ENCODE peak calls at places on chromosomes 1 and 21, in four cellular contexts. One of them, this sample, is unnamed.

GRCh38 chr1:35748326-35748725 is 21.5 kb downstream of the CLSPN start:
- DNase-seq in right cardiac atrium: no peak
- DNase-seq in heart right ventricle: no peak
- DNase-seq in ovary: no peak
- DNase-seq in this sample: no peak

GRCh38 chr1:24119859-24120756 is 8.2 kb upstream of the MYOM3 start:
- DNase-seq in right cardiac atrium: peak; percentile 81
- DNase-seq in heart right ventricle: peak; percentile 60
- DNase-seq in ovary: no peak
- DNase-seq in this sample: no peak

GRCh38 chr21:37220433-37220980 is 46.6 kb downstream of the VPS26C start:
- DNase-seq in right cardiac atrium: no peak
- DNase-seq in heart right ventricle: no peak
- DNase-seq in ovary: peak; percentile 38
- DNase-seq in this sample: no peak

GRCh38 chr1:92484472-92485373 is 2.0 kb downstream of the GFI1 start:
- DNase-seq in right cardiac atrium: peak; percentile 61
- DNase-seq in heart right ventricle: peak; percentile 23
- DNase-seq in ovary: peak; percentile 21
- DNase-seq in this sample: peak; percentile 8

GRCh38 chr1:100627018-100627716 is 89.2 kb downstream of the GPR88 start:
- DNase-seq in right cardiac atrium: no peak
- DNase-seq in heart right ventricle: no peak
- DNase-seq in ovary: no peak
- DNase-seq in this sample: no peak

GRCh38 chr1:208219659-208220282 is 24.4 kb downstream of the PLXNA2 start:
- DNase-seq in right cardiac atrium: peak; percentile 83
- DNase-seq in heart right ventricle: peak; percentile 69
- DNase-seq in ovary: peak; percentile 67
- DNase-seq in this sample: no peak

GRCh38 chr1:100265562-100265930 is 470 bp upstream of the RTCA start:
- DNase-seq in right cardiac atrium: no peak
- DNase-seq in heart right ventricle: no peak
- DNase-seq in ovary: no peak
- DNase-seq in this sample: no peak

GRCh38 chr1:11448375-11449085 is 30.4 kb upstream of the DISP3 start:
- DNase-seq in right cardiac atrium: no peak
- DNase-seq in heart right ventricle: no peak
- DNase-seq in ovary: no peak
- DNase-seq in this sample: no peak

GRCh38 chr1:48026275-48026674 is 29.1 kb upstream of the TRABD2B start:
- DNase-seq in right cardiac atrium: no peak
- DNase-seq in heart right ventricle: no peak
- DNase-seq in ovary: no peak
- DNase-seq in this sample: no peak

GRCh38 chr1:39167632-39168209 is 36.8 kb upstream of the MACF1 start:
- DNase-seq in right cardiac atrium: no peak
- DNase-seq in heart right ventricle: no peak
- DNase-seq in ovary: no peak
- DNase-seq in this sample: no peak

GRCh38 chr1:233112184-233113008 is 162.0 kb downstream of the NTPCR start:
- DNase-seq in right cardiac atrium: no peak
- DNase-seq in heart right ventricle: no peak
- DNase-seq in ovary: no peak
- DNase-seq in this sample: no peak

GRCh38 chr1:36652586-36652985 is 169.9 kb upstream of the CSF3R start:
- DNase-seq in right cardiac atrium: no peak
- DNase-seq in heart right ventricle: no peak
- DNase-seq in ovary: no peak
- DNase-seq in this sample: no peak

GRCh38 chr1:10728595-10729410 is 67.6 kb downstream of the CASZ1 start:
- DNase-seq in right cardiac atrium: no peak
- DNase-seq in heart right ventricle: no peak
- DNase-seq in ovary: no peak
- DNase-seq in this sample: no peak

GRCh38 chr21:41054206-41054605 is 113.8 kb upstream of the BACE2 start:
- DNase-seq in right cardiac atrium: no peak
- DNase-seq in heart right ventricle: no peak
- DNase-seq in ovary: no peak
- DNase-seq in this sample: no peak

GRCh38 chr21:42839271-42840231 is 39.8 kb downstream of the WDR4 start:
- DNase-seq in right cardiac atrium: peak; percentile 41
- DNase-seq in heart right ventricle: no peak
- DNase-seq in ovary: peak; percentile 11
- DNase-seq in this sample: no peak

GRCh38 chr1:207698822-207699483 is 52.9 kb upstream of the CD46 start:
- DNase-seq in right cardiac atrium: no peak
- DNase-seq in heart right ventricle: peak; percentile 31
- DNase-seq in ovary: peak; percentile 19
- DNase-seq in this sample: peak; percentile 58

GRCh38 chr1:208027861-208028260 is 116.9 kb upstream of the CD34 start:
- DNase-seq in right cardiac atrium: no peak
- DNase-seq in heart right ventricle: no peak
- DNase-seq in ovary: no peak
- DNase-seq in this sample: no peak

GRCh38 chr1:184272178-184272866 is 114.5 kb upstream of the C1orf21 start:
- DNase-seq in right cardiac atrium: no peak
- DNase-seq in heart right ventricle: no peak
- DNase-seq in ovary: no peak
- DNase-seq in this sample: no peak

GRCh38 chr1:119968068-119968492 is 71.8 kb upstream of the ADAM30 start:
- DNase-seq in right cardiac atrium: peak; percentile 66
- DNase-seq in heart right ventricle: peak; percentile 39
- DNase-seq in ovary: no peak
- DNase-seq in this sample: peak; percentile 65

GRCh38 chr1:245599413-245600174 is 444.8 kb downstream of the KIF26B start:
- DNase-seq in right cardiac atrium: peak; percentile 66
- DNase-seq in heart right ventricle: peak; percentile 22
- DNase-seq in ovary: no peak
- DNase-seq in this sample: no peak

GRCh38 chr1:6263716-6264115 is 2.8 kb upstream of the GPR153 start:
- DNase-seq in right cardiac atrium: no peak
- DNase-seq in heart right ventricle: no peak
- DNase-seq in ovary: no peak
- DNase-seq in this sample: no peak

GRCh38 chr1:58324551-58324950 is 222.0 kb downstream of the OMA1 start:
- DNase-seq in right cardiac atrium: no peak
- DNase-seq in heart right ventricle: no peak
- DNase-seq in ovary: no peak
- DNase-seq in this sample: no peak

GRCh38 chr1:91796390-91796654 is 89.6 kb downstream of the TGFBR3 start:
- DNase-seq in right cardiac atrium: no peak
- DNase-seq in heart right ventricle: no peak
- DNase-seq in ovary: no peak
- DNase-seq in this sample: no peak

GRCh38 chr1:90925928-90926869 is 95.6 kb downstream of the ZNF644 start:
- DNase-seq in right cardiac atrium: no peak
- DNase-seq in heart right ventricle: no peak
- DNase-seq in ovary: no peak
- DNase-seq in this sample: no peak

GRCh38 chr21:34636961-34637360 is 22.0 kb upstream of the RCAN1 start:
- DNase-seq in right cardiac atrium: no peak
- DNase-seq in heart right ventricle: no peak
- DNase-seq in ovary: no peak
- DNase-seq in this sample: no peak

GRCh38 chr1:205172729-205173366 is 38.7 kb downstream of the DSTYK start:
- DNase-seq in right cardiac atrium: no peak
- DNase-seq in heart right ventricle: no peak
- DNase-seq in ovary: no peak
- DNase-seq in this sample: no peak

GRCh38 chr1:211912064-211912463 is 81.5 kb upstream of the LPGAT1 start:
- DNase-seq in right cardiac atrium: no peak
- DNase-seq in heart right ventricle: no peak
- DNase-seq in ovary: no peak
- DNase-seq in this sample: no peak

GRCh38 chr1:44464361-44464760 is 59.3 kb downstream of the RNF220 start:
- DNase-seq in right cardiac atrium: no peak
- DNase-seq in heart right ventricle: no peak
- DNase-seq in ovary: no peak
- DNase-seq in this sample: no peak

GRCh38 chr1:43760745-43761343 is 53.5 kb downstream of the ST3GAL3 start:
- DNase-seq in right cardiac atrium: no peak
- DNase-seq in heart right ventricle: no peak
- DNase-seq in ovary: no peak
- DNase-seq in this sample: no peak

GRCh38 chr1:27366411-27367159 is at the start of gene MAP3K6:
- DNase-seq in right cardiac atrium: peak; percentile 95
- DNase-seq in heart right ventricle: peak; percentile 90
- DNase-seq in ovary: peak; percentile 83
- DNase-seq in this sample: peak; percentile 62

GRCh38 chr1:19342894-19343616 is 30.9 kb downstream of the SLC66A1 start:
- DNase-seq in right cardiac atrium: no peak
- DNase-seq in heart right ventricle: no peak
- DNase-seq in ovary: no peak
- DNase-seq in this sample: no peak

GRCh38 chr1:5368211-5368610 is 624.0 kb downstream of the NPHP4 start:
- DNase-seq in right cardiac atrium: no peak
- DNase-seq in heart right ventricle: no peak
- DNase-seq in ovary: no peak
- DNase-seq in this sample: no peak

GRCh38 chr1:5757177-5757820 is 234.9 kb downstream of the NPHP4 start:
- DNase-seq in right cardiac atrium: no peak
- DNase-seq in heart right ventricle: no peak
- DNase-seq in ovary: no peak
- DNase-seq in this sample: no peak

GRCh38 chr1:239222999-239223398 is 163.4 kb upstream of the CHRM3 start:
- DNase-seq in right cardiac atrium: no peak
- DNase-seq in heart right ventricle: no peak
- DNase-seq in ovary: no peak
- DNase-seq in this sample: no peak
- H3K9me3 ChIP-seq in right cardiac atrium: peaks cover 3% of the 10 kb centered on the region
- H3K9me3 ChIP-seq in heart right ventricle: no peaks in the 10 kb centered on the region
- H3K9me3 ChIP-seq in ovary: no peaks in the 10 kb centered on the region
- H3K9me3 ChIP-seq in this sample: peaks cover 2% of the 10 kb centered on the region

GRCh38 chr1:94599090-94599813 is 57.7 kb upstream of the F3 start:
- DNase-seq in right cardiac atrium: no peak
- DNase-seq in heart right ventricle: no peak
- DNase-seq in ovary: peak; percentile 45
- DNase-seq in this sample: no peak

GRCh38 chr1:94597701-94598100 is 56.1 kb upstream of the F3 start:
- DNase-seq in right cardiac atrium: no peak
- DNase-seq in heart right ventricle: no peak
- DNase-seq in ovary: no peak
- DNase-seq in this sample: no peak

GRCh38 chr1:94592566-94592920 is 51.0 kb upstream of the F3 start:
- DNase-seq in right cardiac atrium: no peak
- DNase-seq in heart right ventricle: no peak
- DNase-seq in ovary: no peak
- DNase-seq in this sample: no peak

GRCh38 chr1:94593611-94594010 is 52.1 kb upstream of the F3 start:
- DNase-seq in right cardiac atrium: no peak
- DNase-seq in heart right ventricle: no peak
- DNase-seq in ovary: no peak
- DNase-seq in this sample: no peak

DNA sequence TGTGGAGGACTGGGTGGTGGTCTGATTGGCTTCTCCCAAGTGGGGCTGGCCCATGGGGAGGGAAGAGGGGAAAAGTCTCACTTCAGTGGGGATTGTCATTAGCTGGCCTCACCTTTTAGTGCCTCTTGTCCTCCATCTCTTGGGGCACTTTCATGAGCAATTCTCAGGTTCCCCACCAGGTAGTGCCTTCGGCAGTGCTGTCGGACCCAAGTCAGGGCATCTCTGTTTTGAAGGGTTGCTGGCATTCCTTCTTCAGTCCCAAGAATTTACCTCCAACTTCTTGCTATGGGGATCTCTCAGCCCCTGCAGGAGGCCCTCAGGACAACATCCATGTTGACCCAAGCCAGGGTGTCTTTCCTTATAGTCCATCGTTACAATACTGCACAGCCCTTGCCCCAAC is 54.7 kb upstream of the F3 start:
- DNase-seq in right cardiac atrium: no peak
- DNase-seq in heart right ventricle: no peak
- DNase-seq in ovary: no peak
- DNase-seq in this sample: no peak
- H3K9me3 ChIP-seq in right cardiac atrium: no peaks in the 10 kb centered on the region
- H3K9me3 ChIP-seq in heart right ventricle: no peaks in the 10 kb centered on the region
- H3K9me3 ChIP-seq in ovary: no peaks in the 10 kb centered on the region
- H3K9me3 ChIP-seq in this sample: no peaks in the 10 kb centered on the region

GRCh38 chr1:125086611-125087010 is 3901.8 kb downstream of the SRGAP2C start:
- DNase-seq in right cardiac atrium: no peak
- DNase-seq in heart right ventricle: no peak
- DNase-seq in ovary: no peak
- DNase-seq in this sample: no peak

GRCh38 chr1:125087247-125087646 is 3902.5 kb downstream of the SRGAP2C start:
- DNase-seq in right cardiac atrium: no peak
- DNase-seq in heart right ventricle: no peak
- DNase-seq in ovary: no peak
- DNase-seq in this sample: no peak

GRCh38 chr1:125087691-125088090 is 3902.9 kb downstream of the SRGAP2C start:
- DNase-seq in right cardiac atrium: no peak
- DNase-seq in heart right ventricle: no peak
- DNase-seq in ovary: no peak
- DNase-seq in this sample: no peak

GRCh38 chr1:125080077-125080476 is 3895.3 kb downstream of the SRGAP2C start:
- DNase-seq in right cardiac atrium: no peak
- DNase-seq in heart right ventricle: no peak
- DNase-seq in ovary: no peak
- DNase-seq in this sample: no peak

DNA sequence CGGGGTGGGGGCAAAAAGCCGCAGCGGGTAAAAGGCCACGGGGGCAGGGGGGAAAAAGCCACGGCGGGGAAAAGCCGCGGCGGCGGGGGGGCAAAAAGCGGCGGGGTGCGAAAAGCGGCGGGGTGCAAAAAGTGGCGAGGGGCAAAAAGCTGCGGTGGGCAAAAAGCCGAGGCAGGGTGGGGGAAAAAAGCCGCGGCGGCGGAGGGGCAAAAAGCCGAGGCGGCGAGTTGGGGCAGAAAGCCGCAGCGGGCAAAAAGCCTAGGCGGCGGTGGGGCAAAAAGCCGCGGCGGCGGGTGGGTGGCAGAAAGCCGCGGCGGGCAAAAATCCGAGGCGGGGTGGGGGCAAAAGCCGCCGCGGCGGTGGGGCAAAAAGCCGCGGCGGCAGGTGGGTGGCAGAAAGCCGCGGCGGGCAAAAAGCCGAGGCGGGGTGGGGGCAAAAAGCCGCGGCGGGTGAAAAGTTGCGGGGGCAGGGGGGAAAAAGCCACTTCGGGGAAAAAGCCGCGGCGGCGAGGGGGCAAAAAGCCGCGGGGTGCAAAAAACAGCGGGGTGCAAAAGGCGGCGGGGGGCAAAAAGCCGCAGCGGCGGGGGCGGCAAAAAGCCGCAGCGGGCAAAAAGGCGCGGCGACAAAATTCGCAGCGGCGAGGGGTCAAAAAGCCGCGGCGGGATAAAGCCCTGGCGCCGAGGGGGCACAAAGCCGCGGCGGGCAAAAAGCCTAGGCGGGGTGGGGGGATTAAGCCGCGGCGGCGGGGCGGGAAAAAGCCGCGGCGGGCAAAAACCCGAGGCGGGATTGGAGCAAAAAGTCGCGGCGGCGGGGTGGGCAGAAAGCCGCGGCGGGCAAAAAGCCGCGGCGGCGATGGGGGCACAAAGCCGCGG is 3901.2 kb downstream of the SRGAP2C start:
- DNase-seq in right cardiac atrium: peak; percentile 54
- DNase-seq in heart right ventricle: no peak
- DNase-seq in ovary: no peak
- DNase-seq in this sample: no peak
- H3K9me3 ChIP-seq in right cardiac atrium: no peaks in the 10 kb centered on the region
- H3K9me3 ChIP-seq in heart right ventricle: no peaks in the 10 kb centered on the region
- H3K9me3 ChIP-seq in ovary: peaks cover 4% of the 10 kb centered on the region
- H3K9me3 ChIP-seq in this sample: no peaks in the 10 kb centered on the region

GRCh38 chr1:179478370-179478769 is 97.4 kb downstream of the NPHS2 start:
- DNase-seq in right cardiac atrium: no peak
- DNase-seq in heart right ventricle: no peak
- DNase-seq in ovary: no peak
- DNase-seq in this sample: no peak
- H3K9me3 ChIP-seq in right cardiac atrium: peaks cover 10% of the 10 kb centered on the region
- H3K9me3 ChIP-seq in heart right ventricle: no peaks in the 10 kb centered on the region
- H3K9me3 ChIP-seq in ovary: peaks cover 6% of the 10 kb centered on the region
- H3K9me3 ChIP-seq in this sample: no peaks in the 10 kb centered on the region

This sample was measured in BE2C.